ENCODE peak calls at places on chromosomes 13 and 19, in eight cellular contexts. R is GM12864, D is C1 segment of cervical spinal cord, G is left kidney, C is progenitor cell of endocrine pancreas, T is iris pigment epithelial cell, O is hypothalamus, N is GM04504. Z is an unnamed sample.

GRCh38 chr13:84574851-84575250 is 692.6 kb upstream of the SLITRK1 start:
- DNase-seq in R (no peak), D (no peak), G (peak), C (no peak), T (peak), O (no peak), N (no peak), Z (peak)

GRCh38 chr13:38538412-38538811 is 148.5 kb upstream of the FREM2 start:
- DNase-seq in R (no peak), D (no peak), G (no peak), C (no peak), T (no peak), O (no peak), N (no peak), Z (no peak)

GRCh38 chr19:3203754-3204645 is 18.3 kb downstream of the NCLN start:
- DNase-seq in R (no peak), D (no peak), G (no peak), C (no peak), T (no peak), O (no peak), N (no peak), Z (no peak)

GRCh38 chr13:113216165-113217056 is 7.0 kb downstream of the CUL4A start:
- DNase-seq in R (no peak), D (peak), G (peak), C (no peak), T (peak), O (no peak), N (peak), Z (no peak)

GRCh38 chr19:50214699-50215543 is 11.5 kb downstream of the MYH14 start:
- DNase-seq in R (no peak), D (no peak), G (peak), C (peak), T (no peak), O (no peak), N (no peak), Z (no peak)

GRCh38 chr19:8017808-8018207 is 12.4 kb upstream of the ELAVL1 start:
- DNase-seq in R (peak), D (no peak), G (peak), C (no peak), T (no peak), O (no peak), N (no peak), Z (no peak)

GRCh38 chr19:3606174-3606689 is 443 bp downstream of the TBXA2R start:
- DNase-seq in R (no peak), D (no peak), G (no peak), C (no peak), T (no peak), O (no peak), N (no peak), Z (peak)

GRCh38 chr13:32535748-32536147 is 2.8 kb downstream of the N4BP2L2 start:
- DNase-seq in R (no peak), D (no peak), G (no peak), C (no peak), T (no peak), O (no peak), N (no peak), Z (no peak)

GRCh38 chr13:105153626-105154025 is 1381.8 kb downstream of the EFNB2 start:
- DNase-seq in R (no peak), D (no peak), G (no peak), C (no peak), T (peak), O (no peak), N (no peak), Z (no peak)

Z was measured in NCI-H2081.